ENCODE peak calls at places on chromosomes 11 and 22, in six cellular contexts. B is thoracic aorta, Z is colonic mucosa, G is PC-3, T is right lobe of liver, F is tibial nerve. N is an unnamed sample. For H3K36me3 and H3K4me1, the result is how much of the 10 kb centered on the place peaks cover.

GRCh38 chr11:56841210-56841810 is 92.8 kb upstream of the OR9G4 start:
- DNase-seq in B (no peak), Z (peak), G (peak), T (no peak), F (no peak), N (peak)

GRCh38 chr11:8330416-8330815 is 66.7 kb upstream of the LMO1 start:
- DNase-seq in B (no peak), Z (no peak), G (no peak), T (no peak), F (no peak), N (peak)

GRCh38 chr11:134531331-134532135 is 119.5 kb upstream of the B3GAT1 start:
- DNase-seq in B (no peak), Z (peak), G (no peak), T (no peak), F (no peak), N (peak)

GRCh38 chr11:24932110-24933000 is 435.5 kb downstream of the LUZP2 start:
- DNase-seq in B (no peak), Z (peak), G (no peak), T (no peak), F (no peak), N (no peak)

GRCh38 chr11:118434553-118435232 is 1.6 kb upstream of the KMT2A start:
- DNase-seq in B (no peak), Z (peak), G (peak), T (peak), F (no peak), N (peak)

GRCh38 chr11:6387811-6388599 is 2.3 kb upstream of the SMPD1 start:
- DNase-seq in B (no peak), Z (peak), G (no peak), T (no peak), F (no peak), N (no peak)

GRCh38 chr11:61959026-61959608 is 8.3 kb downstream of the FTH1 start:
- DNase-seq in B (no peak), Z (no peak), G (peak), T (peak), F (no peak), N (no peak)

GRCh38 chr11:120272303-120272702 is 32.4 kb downstream of the POU2F3 start:
- DNase-seq in B (no peak), Z (no peak), G (peak), T (no peak), F (no peak), N (no peak)

GRCh38 chr11:119758291-119758690 is 29.3 kb upstream of the NECTIN1 start:
- DNase-seq in B (no peak), Z (no peak), G (no peak), T (no peak), F (no peak), N (no peak)

GRCh38 chr22:37088108-37088605 is 21.4 kb downstream of the TMPRSS6 start:
- DNase-seq in B (no peak), Z (no peak), G (peak), T (no peak), F (no peak), N (no peak)

GRCh38 chr11:11036185-11037161 is 178.6 kb upstream of the ZBED5 start:
- DNase-seq in B (no peak), Z (peak), G (peak), T (no peak), F (no peak), N (no peak)

GRCh38 chr11:33893711-33894401 is 2.0 kb upstream of the LMO2 start:
- DNase-seq in B (no peak), Z (no peak), G (no peak), T (no peak), F (no peak), N (no peak)

GRCh38 chr11:119934866-119935265 is 203.0 kb downstream of the TRIM29 start:
- DNase-seq in B (no peak), Z (no peak), G (no peak), T (no peak), F (no peak), N (no peak)

GRCh38 chr22:23754220-23754919 is at the start of gene VPREB3:
- DNase-seq in B (no peak), Z (no peak), G (no peak), T (no peak), F (no peak), N (no peak)

GRCh38 chr11:81112718-81113117 is 1620.9 kb downstream of the FAM181B start:
- DNase-seq in B (no peak), Z (no peak), G (no peak), T (no peak), F (no peak), N (no peak)

GRCh38 chr22:27296091-27296675 is 505.4 kb downstream of the MN1 start:
- DNase-seq in B (no peak), Z (no peak), G (no peak), T (no peak), F (no peak), N (no peak)

GRCh38 chr11:638616-639323 is 1.7 kb downstream of the DRD4 start:
- DNase-seq in B (no peak), Z (no peak), G (no peak), T (no peak), F (no peak), N (no peak)

GRCh38 chr11:41784513-41785335 is 325.3 kb upstream of the LRRC4C start:
- DNase-seq in B (no peak), Z (peak), G (peak), T (no peak), F (no peak), N (no peak)

GRCh38 chr11:133162228-133162627 is 370.1 kb downstream of the OPCML start:
- DNase-seq in B (no peak), Z (peak), G (no peak), T (no peak), F (no peak), N (no peak)

GRCh38 chr11:4882543-4882942 is 843 bp downstream of the OR51T1 start:
- DNase-seq in B (no peak), Z (no peak), G (no peak), T (no peak), F (no peak), N (no peak)

GRCh38 chr22:17974703-17975372 is 49.5 kb downstream of the MICAL3 start:
- DNase-seq in B (no peak), Z (no peak), G (no peak), T (no peak), F (no peak), N (no peak)

DNA sequence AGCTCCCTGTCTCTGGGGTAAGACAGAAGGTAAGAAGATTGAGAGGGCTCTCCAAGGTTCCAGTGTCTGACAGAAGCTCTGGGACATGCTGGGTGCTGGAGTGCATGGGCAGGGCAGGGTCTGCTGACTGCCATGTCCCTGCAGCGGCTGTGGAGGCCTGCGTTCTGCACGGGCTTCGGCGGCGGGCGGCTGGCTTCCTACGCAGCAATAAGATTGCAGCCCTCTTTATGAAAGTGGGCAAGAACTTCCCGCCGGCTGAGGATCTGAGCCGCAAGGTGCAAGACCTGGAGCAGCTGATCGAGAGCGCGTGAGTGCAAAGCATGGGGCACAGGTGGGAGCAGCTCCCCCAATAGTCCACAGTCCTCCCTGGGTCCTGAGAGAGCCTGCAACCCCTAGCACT is 41.5 kb downstream of the SGSM1 start:
- DNase-seq in B (no peak), Z (no peak), G (no peak), T (no peak), F (no peak), N (no peak)
- H3K36me3 ChIP-seq in B (under half), Z (under half), G (under half), T (under half), F (under half), N (under half)

GRCh38 chr11:110488446-110488845 is 58.7 kb downstream of the FDX1 start:
- DNase-seq in B (no peak), Z (no peak), G (no peak), T (no peak), F (no peak), N (no peak)
- H3K4me1 ChIP-seq in B (under half), Z (under half), G (under half), T (under half), F (under half), N (under half)

GRCh38 chr22:22103078-22103593 is 120.5 kb upstream of the TOP3B start:
- DNase-seq in B (no peak), Z (no peak), G (peak), T (no peak), F (no peak), N (no peak)
- TF ChIP-seq CTCF in B (no peak), Z (peak), G (peak), T (peak), F (no peak), N (peak)

GRCh38 chr11:69085490-69086095 is 36.9 kb downstream of the TPCN2 start:
- DNase-seq in B (no peak), Z (no peak), G (no peak), T (no peak), F (no peak), N (no peak)
- H3K36me3 ChIP-seq in B (under half), Z (under half), G (under half), T (under half), F (half or more), N (under half)

GRCh38 chr22:21948390-21948789 is 4.3 kb downstream of the PPM1F start:
- DNase-seq in B (no peak), Z (no peak), G (no peak), T (no peak), F (no peak), N (no peak)
- H3K4me1 ChIP-seq in B (under half), Z (under half), G (under half), T (under half), F (half or more), N (under half)

DNA sequence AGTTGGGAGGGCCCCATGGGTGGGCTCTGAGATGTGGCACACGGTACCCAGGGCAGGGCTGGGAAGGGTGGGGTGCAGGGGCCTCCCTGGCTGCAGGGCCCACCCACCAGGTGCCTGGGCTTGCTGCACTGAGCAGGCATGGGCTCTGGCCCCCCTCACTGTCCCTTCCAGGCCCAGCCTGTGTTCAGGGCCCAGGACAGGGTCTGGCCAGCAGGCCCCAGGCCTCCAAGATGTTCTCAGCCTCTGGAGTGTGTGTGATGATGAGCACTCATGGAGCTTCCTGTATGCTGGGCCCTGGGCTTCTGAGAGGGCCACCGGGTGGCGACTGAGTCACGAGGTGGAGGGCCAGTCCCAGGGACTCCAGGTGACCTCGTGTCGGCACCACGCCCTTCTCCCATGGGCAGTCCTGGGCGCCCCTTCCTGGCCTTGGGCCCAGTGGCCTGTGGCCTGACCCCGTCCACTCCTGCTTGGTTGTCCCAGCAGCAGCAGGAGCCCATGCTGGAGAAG is 55.9 kb upstream of the CCDC188 start:
- DNase-seq in B (no peak), Z (peak), G (no peak), T (peak), F (no peak), N (no peak)
- TF ChIP-seq CTCF in B (no peak), Z (no peak), G (no peak), T (no peak), F (no peak), N (no peak)

GRCh38 chr11:71486320-71486719 is 33.3 kb downstream of the NADSYN1 start:
- DNase-seq in B (no peak), Z (no peak), G (no peak), T (no peak), F (no peak), N (no peak)
- H3K36me3 ChIP-seq in B (half or more), Z (under half), G (under half), T (under half), F (half or more), N (half or more)

GRCh38 chr11:17781626-17782025 is 47.0 kb downstream of the KCNC1 start:
- DNase-seq in B (no peak), Z (no peak), G (no peak), T (no peak), F (no peak), N (no peak)

GRCh38 chr11:17778956-17779860 is 44.6 kb downstream of the KCNC1 start:
- DNase-seq in B (no peak), Z (no peak), G (no peak), T (no peak), F (no peak), N (no peak)

GRCh38 chr11:17781221-17781620 is 46.6 kb downstream of the KCNC1 start:
- DNase-seq in B (no peak), Z (no peak), G (no peak), T (no peak), F (no peak), N (no peak)

GRCh38 chr11:17780668-17781067 is 46.1 kb downstream of the KCNC1 start:
- DNase-seq in B (no peak), Z (no peak), G (no peak), T (no peak), F (no peak), N (no peak)

GRCh38 chr11:17779861-17780594 is 45.4 kb downstream of the KCNC1 start:
- DNase-seq in B (no peak), Z (no peak), G (peak), T (no peak), F (no peak), N (no peak)
- H3K4me1 ChIP-seq in B (under half), Z (under half), G (under half), T (under half), F (under half), N (under half)

GRCh38 chr22:25690798-25691197 is 51.2 kb upstream of the MYO18B start:
- DNase-seq in B (no peak), Z (no peak), G (no peak), T (no peak), F (no peak), N (no peak)

GRCh38 chr22:25696763-25697710 is 45.0 kb upstream of the MYO18B start:
- DNase-seq in B (no peak), Z (no peak), G (no peak), T (no peak), F (no peak), N (no peak)

GRCh38 chr22:25692392-25692791 is 49.6 kb upstream of the MYO18B start:
- DNase-seq in B (no peak), Z (no peak), G (no peak), T (no peak), F (no peak), N (no peak)

GRCh38 chr22:25692965-25693565 is 48.9 kb upstream of the MYO18B start:
- DNase-seq in B (no peak), Z (no peak), G (no peak), T (no peak), F (no peak), N (no peak)

DNA sequence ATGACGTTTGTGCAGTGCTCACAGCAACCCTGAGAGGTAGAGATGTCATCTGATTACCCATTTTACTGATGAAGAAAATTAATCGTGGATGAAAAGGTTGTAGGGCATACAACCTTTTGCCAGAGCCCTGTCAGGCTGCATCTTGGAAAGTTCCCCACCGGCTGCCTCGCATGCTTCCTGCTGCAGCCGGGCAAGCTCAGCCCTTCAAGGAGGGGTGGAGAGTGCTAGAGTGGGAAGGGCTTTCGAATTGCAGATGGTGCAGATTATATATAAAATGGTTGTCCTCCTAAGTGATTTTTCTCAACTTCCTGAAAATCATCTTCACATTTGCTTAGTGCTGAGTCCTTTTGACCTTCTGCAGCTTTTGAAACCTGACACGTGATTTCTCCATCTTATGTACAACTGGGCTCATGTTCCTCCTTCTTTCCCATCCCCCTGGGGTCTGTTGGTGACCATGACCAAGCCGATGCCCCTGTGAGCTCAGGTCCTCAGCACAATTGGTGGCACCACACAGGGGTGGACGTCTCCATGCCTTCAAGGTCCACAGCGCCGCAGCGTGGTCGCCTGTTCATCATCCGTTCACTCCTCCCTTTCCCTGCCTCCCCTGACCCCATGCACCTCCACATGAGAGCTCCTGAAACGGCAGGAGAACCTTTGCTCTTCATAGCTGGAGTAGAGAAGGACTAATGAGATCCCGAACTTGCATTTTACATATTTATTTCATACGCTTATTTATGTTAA is 47.7 kb upstream of the MYO18B start:
- DNase-seq in B (no peak), Z (no peak), G (no peak), T (no peak), F (no peak), N (peak)
- TF ChIP-seq CTCF in B (no peak), Z (no peak), G (no peak), T (no peak), F (no peak), N (no peak)

N was measured in psoas muscle.